ENCODE peak calls at places on chromosome 21, in seven cellular contexts. E, X, U, R, J, K and C are unnamed samples.

GRCh38 chr21:15063821-15064575 is 802 bp downstream of the NRIP1 start:
- DNase-seq in E (peak; percentile 66), X (peak; percentile 49), U (peak; percentile 46), R (no peak), J (peak; percentile 70), K (peak; percentile 57), C (peak; percentile 37)

GRCh38 chr21:39000496-39000895 is 182.8 kb downstream of the PSMG1 start:
- DNase-seq in E (no peak), X (peak; percentile 40), U (peak; percentile 66), R (no peak), J (no peak), K (no peak), C (no peak)

GRCh38 chr21:38766987-38767722 is 38.6 kb upstream of the ETS2 start:
- DNase-seq in E (no peak), X (peak; percentile 83), U (no peak), R (no peak), J (peak; percentile 47), K (no peak), C (no peak)

GRCh38 chr21:14545906-14546480 is at the start of gene SAMSN1:
- DNase-seq in E (no peak), X (no peak), U (peak; percentile 80), R (no peak), J (no peak), K (no peak), C (no peak)

GRCh38 chr21:35593000-35593502 is 467.3 kb downstream of the SETD4 start:
- DNase-seq in E (peak; percentile 55), X (peak; percentile 66), U (peak; percentile 60), R (peak; percentile 42), J (no peak), K (no peak), C (no peak)

GRCh38 chr21:27024971-27025370 is 58.1 kb upstream of the ADAMTS5 start:
- DNase-seq in E (no peak), X (no peak), U (no peak), R (no peak), J (no peak), K (no peak), C (no peak)

GRCh38 chr21:25626752-25627151 is 12.3 kb upstream of the JAM2 start:
- DNase-seq in E (no peak), X (no peak), U (no peak), R (no peak), J (no peak), K (no peak), C (no peak)

GRCh38 chr21:38807481-38807880 is 1.8 kb downstream of the ETS2 start:
- DNase-seq in E (no peak), X (no peak), U (no peak), R (no peak), J (no peak), K (no peak), C (no peak)

GRCh38 chr21:15788847-15789548 is 59.2 kb downstream of the USP25 start:
- DNase-seq in E (no peak), X (peak; percentile 12), U (peak; percentile 88), R (no peak), J (no peak), K (no peak), C (no peak)

GRCh38 chr21:19122371-19122770 is 718.8 kb upstream of the TMPRSS15 start:
- DNase-seq in E (no peak), X (no peak), U (no peak), R (no peak), J (no peak), K (no peak), C (no peak)

GRCh38 chr21:18549214-18549905 is 145.8 kb upstream of the TMPRSS15 start:
- DNase-seq in E (no peak), X (no peak), U (no peak), R (peak; percentile 51), J (no peak), K (no peak), C (no peak)

GRCh38 chr21:21213297-21213696 is 215.1 kb downstream of the NCAM2 start:
- DNase-seq in E (no peak), X (no peak), U (peak; percentile 46), R (no peak), J (no peak), K (no peak), C (no peak)

GRCh38 chr21:26614251-26614650 is 41.2 kb upstream of the CYYR1 start:
- DNase-seq in E (no peak), X (no peak), U (no peak), R (no peak), J (no peak), K (no peak), C (no peak)

GRCh38 chr21:27513825-27514224 is 546.9 kb upstream of the ADAMTS5 start:
- DNase-seq in E (no peak), X (peak; percentile 89), U (peak; percentile 58), R (no peak), J (no peak), K (no peak), C (no peak)

GRCh38 chr21:20661745-20662470 is 336.3 kb upstream of the NCAM2 start:
- DNase-seq in E (peak; percentile 92), X (no peak), U (no peak), R (no peak), J (no peak), K (no peak), C (no peak)

GRCh38 chr21:20110368-20110767 is 887.8 kb upstream of the NCAM2 start:
- DNase-seq in E (no peak), X (no peak), U (no peak), R (no peak), J (no peak), K (no peak), C (no peak)

GRCh38 chr21:38913120-38913975 is 107.6 kb downstream of the ETS2 start:
- DNase-seq in E (peak; percentile 78), X (peak; percentile 87), U (peak; percentile 50), R (peak; percentile 8), J (peak; percentile 83), K (peak; percentile 88), C (peak; percentile 14)

GRCh38 chr21:35504277-35504676 is 455.2 kb upstream of the RUNX1 start:
- DNase-seq in E (no peak), X (no peak), U (no peak), R (no peak), J (no peak), K (no peak), C (no peak)

GRCh38 chr21:17609681-17610080 is 3.0 kb downstream of the BTG3 start:
- DNase-seq in E (no peak), X (no peak), U (no peak), R (no peak), J (no peak), K (no peak), C (no peak)

GRCh38 chr21:45641480-45642035 is 2.0 kb upstream of the PCBP3 start:
- DNase-seq in E (peak; percentile 29), X (no peak), U (no peak), R (no peak), J (no peak), K (no peak), C (no peak)
- TF ChIP-seq CTCF in E (no peak), X (no peak), U (no peak), R (no peak), J (no peak), K (no peak), C (no peak)

DNA sequence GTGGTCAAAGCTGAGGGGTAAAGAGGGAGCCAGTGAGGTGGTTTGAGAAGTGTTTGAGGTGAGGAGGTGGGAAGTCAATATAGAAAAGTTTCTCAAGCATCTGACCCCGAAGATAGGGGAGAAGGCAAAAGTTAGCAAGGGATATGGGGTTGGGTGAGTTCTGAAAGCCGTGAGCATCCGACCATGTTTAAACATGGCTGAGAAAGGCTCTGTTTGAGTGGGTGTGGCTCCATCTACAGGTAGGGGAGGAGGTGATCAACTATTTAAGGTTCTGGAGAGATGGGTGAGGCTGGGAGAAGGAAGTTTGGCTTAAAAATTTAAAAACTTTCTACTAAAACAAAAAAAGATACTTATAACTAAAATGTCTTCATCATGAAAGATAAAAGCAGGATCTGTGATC is 273.8 kb downstream of the KCNJ6 start:
- DNase-seq in E (peak; percentile 85), X (peak; percentile 36), U (no peak), R (no peak), J (no peak), K (peak; percentile 51), C (no peak)
- TF ChIP-seq CTCF in E (peak; percentile 81), X (peak; percentile 36), U (no peak), R (peak; percentile 5), J (no peak), K (peak; percentile 11), C (peak; percentile 54)

GRCh38 chr21:42521384-42521783 is 7.7 kb downstream of the SLC37A1 start:
- DNase-seq in E (no peak), X (no peak), U (no peak), R (no peak), J (no peak), K (no peak), C (no peak)

GRCh38 chr21:42521805-42522204 is 8.2 kb downstream of the SLC37A1 start:
- DNase-seq in E (no peak), X (no peak), U (no peak), R (no peak), J (no peak), K (no peak), C (no peak)

GRCh38 chr21:42522771-42523170 is 9.1 kb downstream of the SLC37A1 start:
- DNase-seq in E (no peak), X (no peak), U (no peak), R (no peak), J (no peak), K (no peak), C (no peak)

GRCh38 chr21:42522271-42522670 is 8.6 kb downstream of the SLC37A1 start:
- DNase-seq in E (no peak), X (no peak), U (no peak), R (no peak), J (no peak), K (no peak), C (no peak)

DNA sequence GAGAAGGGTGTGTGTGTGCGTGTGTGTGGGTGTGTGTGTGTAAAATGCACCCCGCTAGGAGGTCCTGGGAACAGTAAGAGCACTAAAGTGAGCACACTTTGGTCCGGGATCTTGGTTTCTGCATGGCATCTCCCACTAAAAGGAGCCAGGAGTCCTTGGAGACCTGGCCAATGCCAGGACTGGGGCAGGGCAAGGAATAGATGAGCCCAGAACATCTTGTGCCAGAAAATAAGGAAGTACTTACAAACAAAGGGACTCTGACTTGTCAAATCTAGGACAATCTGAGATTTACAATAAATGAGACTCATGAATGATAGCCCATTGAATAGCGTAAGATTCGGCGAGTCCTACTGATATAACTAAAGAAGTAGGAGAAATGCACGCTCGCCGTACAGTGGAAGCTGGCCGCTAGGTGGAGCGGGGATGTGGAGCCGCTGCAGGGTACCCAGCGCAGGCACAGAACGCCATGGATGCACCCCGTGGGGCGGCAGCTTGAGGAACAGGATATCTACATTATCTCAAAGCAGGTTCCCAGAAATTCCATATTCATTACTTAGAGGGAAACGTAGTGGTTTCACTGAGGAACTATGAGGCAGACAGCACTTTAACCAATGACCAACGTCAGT is 7.1 kb downstream of the SLC37A1 start:
- DNase-seq in E (peak; percentile 63), X (no peak), U (no peak), R (no peak), J (no peak), K (no peak), C (peak; percentile 36)
- TF ChIP-seq CTCF in E (peak; percentile 64), X (no peak), U (peak; percentile 34), R (peak; percentile 51), J (no peak), K (no peak), C (peak; percentile 51)

DNA sequence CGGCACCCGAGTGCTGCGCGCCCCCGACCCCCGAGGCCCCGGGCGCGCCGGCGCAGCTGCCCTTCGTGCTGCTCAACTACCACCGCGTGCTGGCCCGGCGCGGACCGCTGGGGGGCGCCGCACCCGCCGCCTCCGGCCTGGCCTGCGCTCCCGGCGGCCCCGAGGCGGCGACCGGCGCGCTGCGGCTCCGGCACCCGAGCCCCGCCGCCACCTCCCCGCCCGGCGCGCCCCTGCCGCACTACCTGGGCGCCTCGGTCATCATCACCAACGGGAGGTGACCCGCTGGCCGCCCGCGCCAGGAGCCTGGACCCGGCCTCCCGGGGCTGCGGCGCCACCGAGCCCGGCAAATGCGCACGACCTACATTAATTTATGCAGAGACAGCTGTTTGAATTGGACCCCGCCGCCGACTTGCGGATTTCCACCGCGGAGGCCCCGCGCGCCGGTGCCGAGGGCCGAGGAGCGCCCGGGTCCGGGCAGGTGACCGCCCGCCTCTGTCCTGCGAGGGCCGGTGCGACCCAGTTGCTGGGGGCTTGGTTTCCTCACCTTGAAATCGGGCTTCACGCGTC is 49.0 kb downstream of the SIM2 start:
- DNase-seq in E (peak; percentile 85), X (no peak), U (peak; percentile 33), R (no peak), J (no peak), K (peak; percentile 91), C (peak; percentile 78)
- TF ChIP-seq CTCF in E (peak; percentile 59), X (peak; percentile 4), U (no peak), R (peak; percentile 9), J (no peak), K (no peak), C (no peak)